ENCODE peak calls at places on chromosome 11, in six cellular contexts. One of them, this sample, is unnamed.

GRCh38 chr11:130636672-130637463 is 188.4 kb downstream of the ADAMTS15 start:
- DNase-seq in K562: no peak
- DNase-seq in HepG2: peak; percentile 60
- DNase-seq in A549: peak; percentile 70
- DNase-seq in endothelial cell of umbilical vein: peak; percentile 27
- DNase-seq in H1: no peak
- DNase-seq in this sample: no peak

GRCh38 chr11:66113132-66113856 is 43.2 kb downstream of the PACS1 start:
- DNase-seq in K562: peak; percentile 38
- DNase-seq in A549: peak; percentile 65
- DNase-seq in H1: no peak
- DNase-seq in HepG2: peak; percentile 53
- DNase-seq in endothelial cell of umbilical vein: peak; percentile 67
- DNase-seq in this sample: no peak

GRCh38 chr11:403761-404431 is 9.9 kb downstream of the PKP3 start:
- DNase-seq in endothelial cell of umbilical vein: no peak
- DNase-seq in A549: no peak
- DNase-seq in K562: no peak
- DNase-seq in H1: no peak
- DNase-seq in HepG2: no peak
- DNase-seq in this sample: peak; percentile 9

GRCh38 chr11:116426761-116427160 is 346.0 kb downstream of the BUD13 start:
- DNase-seq in K562: no peak
- DNase-seq in A549: no peak
- DNase-seq in H1: no peak
- DNase-seq in endothelial cell of umbilical vein: no peak
- DNase-seq in HepG2: no peak
- DNase-seq in this sample: no peak

GRCh38 chr11:83044958-83045712 is 26.6 kb downstream of the RAB30 start:
- DNase-seq in HepG2: no peak
- DNase-seq in K562: peak; percentile 29
- DNase-seq in endothelial cell of umbilical vein: peak; percentile 55
- DNase-seq in A549: peak; percentile 87
- DNase-seq in H1: no peak
- DNase-seq in this sample: no peak

GRCh38 chr11:57094206-57094940 is 87.4 kb upstream of the LRRC55 start:
- DNase-seq in K562: no peak
- DNase-seq in H1: no peak
- DNase-seq in endothelial cell of umbilical vein: no peak
- DNase-seq in A549: no peak
- DNase-seq in HepG2: no peak
- DNase-seq in this sample: no peak

GRCh38 chr11:69375316-69376154 is 81.6 kb downstream of the MYEOV start:
- DNase-seq in K562: no peak
- DNase-seq in HepG2: no peak
- DNase-seq in endothelial cell of umbilical vein: no peak
- DNase-seq in H1: no peak
- DNase-seq in A549: no peak
- DNase-seq in this sample: no peak

GRCh38 chr11:126282742-126283591 is at the start of gene TIRAP:
- DNase-seq in H1: no peak
- DNase-seq in A549: peak; percentile 33
- DNase-seq in K562: peak; percentile 65
- DNase-seq in HepG2: peak; percentile 43
- DNase-seq in endothelial cell of umbilical vein: peak; percentile 55
- DNase-seq in this sample: peak; percentile 44

GRCh38 chr11:109940816-109941215 is 152.4 kb upstream of the ZC3H12C start:
- DNase-seq in H1: no peak
- DNase-seq in endothelial cell of umbilical vein: peak; percentile 11
- DNase-seq in HepG2: no peak
- DNase-seq in K562: peak; percentile 65
- DNase-seq in A549: peak; percentile 28
- DNase-seq in this sample: no peak

GRCh38 chr11:89457190-89457589 is 34.0 kb downstream of the NOX4 start:
- DNase-seq in HepG2: no peak
- DNase-seq in endothelial cell of umbilical vein: no peak
- DNase-seq in A549: no peak
- DNase-seq in K562: no peak
- DNase-seq in H1: no peak
- DNase-seq in this sample: no peak

GRCh38 chr11:85779956-85780640 is 30.8 kb downstream of the SYTL2 start:
- DNase-seq in K562: no peak
- DNase-seq in endothelial cell of umbilical vein: no peak
- DNase-seq in H1: no peak
- DNase-seq in A549: no peak
- DNase-seq in HepG2: no peak
- DNase-seq in this sample: no peak

GRCh38 chr11:45252134-45252856 is 33.8 kb downstream of the SYT13 start:
- DNase-seq in H1: peak; percentile 54
- DNase-seq in A549: peak; percentile 78
- DNase-seq in K562: peak; percentile 70
- DNase-seq in endothelial cell of umbilical vein: peak; percentile 14
- DNase-seq in HepG2: peak; percentile 35
- DNase-seq in this sample: peak; percentile 91

GRCh38 chr11:69295995-69296889 is 2.3 kb downstream of the MYEOV start:
- DNase-seq in A549: no peak
- DNase-seq in H1: no peak
- DNase-seq in HepG2: peak; percentile 80
- DNase-seq in K562: peak; percentile 53
- DNase-seq in endothelial cell of umbilical vein: no peak
- DNase-seq in this sample: no peak

GRCh38 chr11:79439893-79440450 is 858 bp downstream of the TENM4 start:
- DNase-seq in endothelial cell of umbilical vein: no peak
- DNase-seq in K562: no peak
- DNase-seq in HepG2: no peak
- DNase-seq in A549: no peak
- DNase-seq in H1: no peak
- DNase-seq in this sample: peak; percentile 46

GRCh38 chr11:72786305-72787261 is 7.3 kb downstream of the STARD10 start:
- DNase-seq in A549: no peak
- DNase-seq in endothelial cell of umbilical vein: no peak
- DNase-seq in HepG2: peak; percentile 56
- DNase-seq in H1: no peak
- DNase-seq in K562: no peak
- DNase-seq in this sample: no peak
- TF ChIP-seq JUN in A549: no peak
- TF ChIP-seq JUN in endothelial cell of umbilical vein: no peak
- TF ChIP-seq JUN in HepG2: no peak
- TF ChIP-seq JUN in H1: no peak
- TF ChIP-seq JUN in K562: no peak
- TF ChIP-seq JUN in this sample: no peak

DNA sequence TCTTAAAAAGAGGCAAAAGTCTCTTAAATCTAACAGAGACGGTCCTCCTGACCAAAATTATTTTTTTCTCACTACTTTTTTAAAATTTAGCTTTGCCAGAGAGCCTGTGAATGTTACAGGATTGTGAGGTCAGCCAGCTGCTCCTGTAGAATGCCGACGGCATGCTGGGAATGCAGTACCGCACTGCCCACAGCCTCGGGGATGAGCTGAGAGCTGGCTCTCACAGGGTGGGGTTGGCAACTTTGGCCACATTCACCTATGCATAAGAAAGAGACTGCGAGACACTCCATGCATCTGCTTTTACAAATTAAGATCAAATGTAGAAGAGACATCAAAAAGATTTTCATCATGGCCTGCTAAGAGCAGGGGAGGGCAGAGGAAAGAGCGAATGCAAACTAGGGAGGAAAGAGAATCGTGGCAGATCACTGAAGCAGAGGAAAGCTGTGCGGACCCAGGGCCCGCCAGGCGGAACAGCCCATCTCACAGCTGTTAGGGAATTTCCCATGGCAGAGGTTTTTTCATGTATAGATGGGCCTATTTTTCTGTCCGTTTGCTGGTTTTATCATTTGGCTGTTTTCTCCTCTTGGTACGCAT is 49.7 kb upstream of the SPATA19 start:
- DNase-seq in HepG2: no peak
- DNase-seq in H1: no peak
- DNase-seq in K562: no peak
- DNase-seq in A549: no peak
- DNase-seq in endothelial cell of umbilical vein: no peak
- DNase-seq in this sample: peak; percentile 55
- TF ChIP-seq JUN in HepG2: no peak
- TF ChIP-seq JUN in H1: no peak
- TF ChIP-seq JUN in K562: no peak
- TF ChIP-seq JUN in A549: no peak
- TF ChIP-seq JUN in endothelial cell of umbilical vein: no peak
- TF ChIP-seq JUN in this sample: no peak

GRCh38 chr11:128473631-128474030 is 113.7 kb downstream of the ETS1 start:
- DNase-seq in endothelial cell of umbilical vein: no peak
- DNase-seq in K562: no peak
- DNase-seq in HepG2: no peak
- DNase-seq in A549: no peak
- DNase-seq in H1: no peak
- DNase-seq in this sample: no peak

GRCh38 chr11:128471138-128471661 is 116.2 kb downstream of the ETS1 start:
- DNase-seq in H1: no peak
- DNase-seq in endothelial cell of umbilical vein: no peak
- DNase-seq in A549: no peak
- DNase-seq in HepG2: no peak
- DNase-seq in K562: no peak
- DNase-seq in this sample: no peak

GRCh38 chr11:128474036-128474874 is 113.1 kb downstream of the ETS1 start:
- DNase-seq in A549: no peak
- DNase-seq in H1: no peak
- DNase-seq in endothelial cell of umbilical vein: peak; percentile 57
- DNase-seq in HepG2: no peak
- DNase-seq in K562: no peak
- DNase-seq in this sample: no peak

GRCh38 chr11:128470081-128470480 is 117.3 kb downstream of the ETS1 start:
- DNase-seq in endothelial cell of umbilical vein: no peak
- DNase-seq in K562: no peak
- DNase-seq in H1: no peak
- DNase-seq in HepG2: no peak
- DNase-seq in A549: no peak
- DNase-seq in this sample: no peak

GRCh38 chr11:128472128-128473110 is 114.9 kb downstream of the ETS1 start:
- DNase-seq in H1: no peak
- DNase-seq in endothelial cell of umbilical vein: peak; percentile 45
- DNase-seq in K562: no peak
- DNase-seq in A549: no peak
- DNase-seq in HepG2: peak; percentile 35
- DNase-seq in this sample: no peak
- TF ChIP-seq JUN in H1: no peak
- TF ChIP-seq JUN in endothelial cell of umbilical vein: peak; percentile 31
- TF ChIP-seq JUN in K562: no peak
- TF ChIP-seq JUN in A549: no peak
- TF ChIP-seq JUN in HepG2: no peak
- TF ChIP-seq JUN in this sample: no peak

DNA sequence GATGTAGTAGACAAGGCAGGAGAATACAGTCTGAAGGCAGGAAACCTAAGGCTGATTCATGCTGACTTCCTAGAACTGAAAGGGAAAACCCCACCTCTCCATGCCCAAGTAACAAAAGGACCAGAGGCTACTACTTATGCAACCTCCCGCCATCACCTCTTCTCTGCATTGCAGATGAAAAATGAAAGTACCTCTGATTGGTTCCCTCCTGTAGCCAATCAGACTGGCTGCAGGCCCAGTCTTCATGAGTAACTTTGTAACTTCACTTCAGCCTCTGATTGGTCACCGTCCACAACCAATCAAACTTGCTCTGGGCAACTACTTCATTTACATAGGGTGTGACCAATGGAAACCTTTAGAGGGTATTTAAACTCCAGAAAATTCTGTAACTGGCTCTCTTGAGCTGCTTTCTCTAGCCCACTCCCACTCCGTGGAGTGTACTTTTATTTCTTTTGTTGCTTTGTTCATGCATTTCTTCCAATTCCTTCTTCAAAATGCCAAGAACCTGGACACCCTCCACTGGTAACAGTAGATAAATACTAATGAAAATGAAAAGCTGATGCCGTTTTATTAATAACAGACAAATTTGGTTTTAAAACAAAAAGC is 5.2 kb upstream of the MAP6 start:
- DNase-seq in endothelial cell of umbilical vein: peak; percentile 42
- DNase-seq in H1: no peak
- DNase-seq in K562: peak; percentile 73
- DNase-seq in HepG2: peak; percentile 15
- DNase-seq in A549: no peak
- DNase-seq in this sample: no peak
- TF ChIP-seq JUN in endothelial cell of umbilical vein: no peak
- TF ChIP-seq JUN in H1: no peak
- TF ChIP-seq JUN in K562: no peak
- TF ChIP-seq JUN in HepG2: no peak
- TF ChIP-seq JUN in A549: no peak
- TF ChIP-seq JUN in this sample: no peak

GRCh38 chr11:118435233-118435892 is 929 bp upstream of the KMT2A start:
- DNase-seq in endothelial cell of umbilical vein: peak; percentile 76
- DNase-seq in K562: peak; percentile 83
- DNase-seq in H1: peak; percentile 73
- DNase-seq in HepG2: peak; percentile 75
- DNase-seq in A549: peak; percentile 29
- DNase-seq in this sample: peak; percentile 89

GRCh38 chr11:118434553-118435232 is 1.6 kb upstream of the KMT2A start:
- DNase-seq in A549: no peak
- DNase-seq in H1: no peak
- DNase-seq in K562: peak; percentile 65
- DNase-seq in HepG2: no peak
- DNase-seq in endothelial cell of umbilical vein: peak; percentile 58
- DNase-seq in this sample: peak; percentile 62

GRCh38 chr11:118435893-118436624 is at the start of gene KMT2A:
- DNase-seq in H1: peak; percentile 89
- DNase-seq in K562: peak; percentile 98
- DNase-seq in HepG2: peak; percentile 93
- DNase-seq in endothelial cell of umbilical vein: peak; percentile 98
- DNase-seq in A549: peak; percentile 76
- DNase-seq in this sample: peak; percentile 99

GRCh38 chr11:118436639-118437045 is 350 bp downstream of the KMT2A start:
- DNase-seq in endothelial cell of umbilical vein: no peak
- DNase-seq in H1: no peak
- DNase-seq in HepG2: no peak
- DNase-seq in A549: no peak
- DNase-seq in K562: peak; percentile 43
- DNase-seq in this sample: peak; percentile 23

GRCh38 chr11:118434123-118434552 is 2.2 kb upstream of the KMT2A start:
- DNase-seq in K562: no peak
- DNase-seq in A549: no peak
- DNase-seq in HepG2: peak; percentile 32
- DNase-seq in H1: no peak
- DNase-seq in endothelial cell of umbilical vein: no peak
- DNase-seq in this sample: no peak
- TF ChIP-seq JUN in K562: no peak
- TF ChIP-seq JUN in A549: no peak
- TF ChIP-seq JUN in HepG2: no peak
- TF ChIP-seq JUN in H1: no peak
- TF ChIP-seq JUN in endothelial cell of umbilical vein: no peak
- TF ChIP-seq JUN in this sample: no peak

GRCh38 chr11:12064954-12065280 is 45.5 kb upstream of the MICAL2 start:
- DNase-seq in H1: no peak
- DNase-seq in K562: no peak
- DNase-seq in A549: no peak
- DNase-seq in endothelial cell of umbilical vein: no peak
- DNase-seq in HepG2: no peak
- DNase-seq in this sample: no peak
- TF ChIP-seq JUN in H1: no peak
- TF ChIP-seq JUN in K562: no peak
- TF ChIP-seq JUN in A549: no peak
- TF ChIP-seq JUN in endothelial cell of umbilical vein: no peak
- TF ChIP-seq JUN in HepG2: no peak
- TF ChIP-seq JUN in this sample: no peak

This sample was measured in WTC11.